ENCODE peak calls at places on chromosomes 2 and 18, in five cellular contexts. D is upper lobe of right lung; Y is endodermal cell; R is CD8-positive, alpha-beta T cell; E is hepatocyte. C is an unnamed sample. For H3K4me1, the result is how much of the 10 kb centered on the place peaks cover.

GRCh38 chr2:187546762-187547333 is 7.4 kb downstream of the TFPI start:
- DNase-seq in D (no peak), Y (no peak), R (no peak), E (no peak), C (no peak)

GRCh38 chr2:234293973-234294372 is 202.9 kb downstream of the ARL4C start:
- DNase-seq in D (no peak), Y (no peak), R (no peak), E (no peak), C (no peak)

GRCh38 chr2:44949329-44950151 is 8.0 kb downstream of the SIX3 start:
- DNase-seq in D (peak), Y (peak), R (no peak), E (no peak), C (no peak)

GRCh38 chr2:99420031-99420430 is 69.8 kb downstream of the REV1 start:
- DNase-seq in D (no peak), Y (no peak), R (no peak), E (no peak), C (no peak)

GRCh38 chr2:200364620-200365019 is 58.1 kb downstream of the SPATS2L start:
- DNase-seq in D (no peak), Y (no peak), R (no peak), E (no peak), C (no peak)

GRCh38 chr2:181183878-181184553 is 203.6 kb downstream of the UBE2E3 start:
- DNase-seq in D (no peak), Y (no peak), R (no peak), E (no peak), C (no peak)

GRCh38 chr2:218270721-218271486 is 585 bp downstream of the PNKD start:
- DNase-seq in D (no peak), Y (no peak), R (no peak), E (peak), C (no peak)

GRCh38 chr2:30412392-30413321 is 34.4 kb upstream of the LCLAT1 start:
- DNase-seq in D (no peak), Y (no peak), R (no peak), E (peak), C (no peak)

GRCh38 chr2:235608200-235608591 is 114.4 kb downstream of the AGAP1 start:
- DNase-seq in D (no peak), Y (no peak), R (no peak), E (no peak), C (no peak)

GRCh38 chr2:154338359-154338967 is 360.0 kb upstream of the KCNJ3 start:
- DNase-seq in D (no peak), Y (peak), R (no peak), E (no peak), C (no peak)

GRCh38 chr2:201959626-201960025 is 74.0 kb upstream of the FZD7 start:
- DNase-seq in D (no peak), Y (no peak), R (no peak), E (no peak), C (no peak)

GRCh38 chr2:62787381-62787780 is 81.9 kb downstream of the EHBP1 start:
- DNase-seq in D (no peak), Y (no peak), R (no peak), E (peak), C (no peak)

GRCh38 chr2:61978522-61978921 is 73.0 kb downstream of the COMMD1 start:
- DNase-seq in D (no peak), Y (no peak), R (no peak), E (no peak), C (no peak)

GRCh38 chr2:138486347-138487198 is 15.0 kb upstream of the SPOPL start:
- DNase-seq in D (no peak), Y (no peak), R (no peak), E (no peak), C (no peak)

GRCh38 chr18:10739152-10739551 is 213.3 kb downstream of the NAPG start:
- DNase-seq in D (no peak), Y (no peak), R (no peak), E (no peak), C (no peak)

GRCh38 chr2:229445013-229445412 is 173.9 kb upstream of the PID1 start:
- DNase-seq in D (no peak), Y (no peak), R (no peak), E (peak), C (peak)

GRCh38 chr2:8159211-8159965 is 522.5 kb upstream of the ID2 start:
- DNase-seq in D (no peak), Y (no peak), R (no peak), E (no peak), C (no peak)

GRCh38 chr2:224595518-224595917 is 10.4 kb upstream of the CUL3 start:
- DNase-seq in D (no peak), Y (no peak), R (no peak), E (no peak), C (no peak)

GRCh38 chr2:148746973-148747372 is 102.4 kb downstream of the EPC2 start:
- DNase-seq in D (no peak), Y (no peak), R (no peak), E (no peak), C (no peak)

GRCh38 chr2:175601969-175602368 is 400.1 kb downstream of the LNPK start:
- DNase-seq in D (no peak), Y (no peak), R (no peak), E (no peak), C (no peak)

GRCh38 chr18:4640349-4641012 is 185.4 kb upstream of the DLGAP1 start:
- DNase-seq in D (no peak), Y (no peak), R (no peak), E (no peak), C (no peak)

GRCh38 chr2:219249203-219249980 is 3.7 kb upstream of the TUBA4B start:
- DNase-seq in D (peak), Y (peak), R (peak), E (peak), C (peak)

GRCh38 chr2:177543007-177543760 is 150.6 kb downstream of the AGPS start:
- DNase-seq in D (no peak), Y (no peak), R (no peak), E (no peak), C (no peak)

GRCh38 chr2:71934595-71935263 is 212.9 kb downstream of the CYP26B1 start:
- DNase-seq in D (peak), Y (peak), R (peak), E (no peak), C (no peak)

GRCh38 chr2:208820289-208820688 is 413.7 kb downstream of the PTH2R start:
- DNase-seq in D (no peak), Y (no peak), R (no peak), E (peak), C (no peak)

GRCh38 chr18:52339891-52340371 is at the start of gene DCC:
- DNase-seq in D (no peak), Y (peak), R (no peak), E (peak), C (peak)

GRCh38 chr2:14967739-14968138 is 335.2 kb downstream of the LRATD1 start:
- DNase-seq in D (no peak), Y (no peak), R (no peak), E (no peak), C (no peak)

GRCh38 chr2:203619192-203619878 is 84.2 kb upstream of the RAPH1 start:
- DNase-seq in D (no peak), Y (no peak), R (no peak), E (no peak), C (no peak)

GRCh38 chr2:9142551-9143263 is 63.9 kb upstream of the ASAP2 start:
- DNase-seq in D (peak), Y (peak), R (peak), E (peak), C (peak)

GRCh38 chr2:148742373-148742772 is 97.8 kb downstream of the EPC2 start:
- DNase-seq in D (no peak), Y (no peak), R (no peak), E (no peak), C (no peak)

GRCh38 chr2:123164216-123164615 is 860.9 kb upstream of the CNTNAP5 start:
- DNase-seq in D (no peak), Y (no peak), R (no peak), E (no peak), C (no peak)

GRCh38 chr18:58015045-58015444 is 29.0 kb upstream of the NEDD4L start:
- DNase-seq in D (no peak), Y (no peak), R (no peak), E (no peak), C (no peak)

GRCh38 chr18:70931942-70932814 is 643.3 kb downstream of the SOCS6 start:
- DNase-seq in D (no peak), Y (no peak), R (no peak), E (peak), C (no peak)

GRCh38 chr2:20351555-20352229 is 1.0 kb upstream of the PUM2 start:
- DNase-seq in D (no peak), Y (no peak), R (no peak), E (peak), C (peak)

GRCh38 chr2:167380094-167380493 is 491.8 kb downstream of the XIRP2 start:
- DNase-seq in D (no peak), Y (peak), R (no peak), E (no peak), C (no peak)

GRCh38 chr2:153823880-153824279 is 47.8 kb upstream of the GALNT13 start:
- DNase-seq in D (no peak), Y (no peak), R (no peak), E (no peak), C (no peak)

GRCh38 chr2:226837787-226838603 is 2.1 kb downstream of the RHBDD1 start:
- DNase-seq in D (no peak), Y (no peak), R (no peak), E (no peak), C (no peak)

GRCh38 chr2:197265931-197266330 is 44.6 kb downstream of the ANKRD44 start:
- DNase-seq in D (no peak), Y (no peak), R (no peak), E (no peak), C (no peak)
- H3K4me1 ChIP-seq in D (under half), Y (under half), R (half or more), E (under half), C (under half)

GRCh38 chr2:97905294-97905693 is 90.5 kb downstream of the TMEM131 start:
- DNase-seq in D (no peak), Y (no peak), R (no peak), E (no peak), C (no peak)

GRCh38 chr2:97908208-97908676 is 87.5 kb downstream of the TMEM131 start:
- DNase-seq in D (no peak), Y (no peak), R (no peak), E (no peak), C (no peak)

GRCh38 chr2:97910403-97911209 is 85.1 kb downstream of the TMEM131 start:
- DNase-seq in D (no peak), Y (no peak), R (no peak), E (no peak), C (no peak)

GRCh38 chr2:97906309-97906708 is 89.4 kb downstream of the TMEM131 start:
- DNase-seq in D (no peak), Y (no peak), R (no peak), E (no peak), C (no peak)

DNA sequence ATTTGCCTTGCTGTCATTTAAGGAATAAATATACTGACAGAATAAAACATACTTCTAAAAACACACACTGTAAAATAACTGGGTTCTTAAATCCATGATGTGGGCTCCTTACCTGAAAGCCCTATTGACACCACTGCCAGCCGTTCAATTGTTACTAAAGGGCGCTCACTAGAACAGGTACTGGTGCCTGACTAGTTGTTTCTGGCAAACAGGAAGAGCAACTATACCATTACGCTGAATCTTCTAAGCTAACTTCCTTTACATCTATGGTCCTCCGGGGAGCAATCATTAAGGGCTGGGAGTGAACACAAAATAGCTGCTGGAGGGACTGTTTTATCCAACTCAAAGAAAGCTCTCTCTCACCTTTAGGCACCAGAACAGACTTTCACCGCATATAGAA is 88.1 kb downstream of the TMEM131 start:
- DNase-seq in D (no peak), Y (no peak), R (no peak), E (no peak), C (no peak)
- H3K4me1 ChIP-seq in D (under half), Y (under half), R (under half), E (under half), C (under half)

DNA sequence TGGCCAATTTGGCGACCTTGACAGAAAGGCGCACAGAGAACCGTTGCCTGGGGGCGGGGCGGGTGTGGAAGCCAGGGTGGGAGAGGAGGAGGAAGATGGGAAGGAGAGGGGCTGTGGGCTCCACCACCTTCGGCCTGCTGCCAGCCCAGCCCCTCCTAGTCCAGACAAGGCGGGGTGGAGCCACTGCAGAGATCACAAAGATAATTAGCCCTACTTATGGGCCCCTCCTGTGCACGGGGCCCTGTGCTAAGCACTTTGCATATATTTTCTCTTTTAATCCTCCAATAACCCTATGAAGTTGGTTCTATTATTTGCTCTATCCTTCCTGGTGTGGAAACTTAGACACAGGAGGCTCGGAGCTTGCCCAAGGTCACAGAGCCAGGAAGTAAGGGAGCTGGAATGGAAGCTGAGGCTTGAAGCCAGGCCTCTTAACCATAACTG is 13.7 kb upstream of the ECEL1 start:
- DNase-seq in D (no peak), Y (no peak), R (no peak), E (no peak), C (no peak)
- H3K4me1 ChIP-seq in D (under half), Y (under half), R (under half), E (under half), C (under half)

GRCh38 chr18:44594779-44595467 is 85.8 kb upstream of the SETBP1 start:
- DNase-seq in D (no peak), Y (no peak), R (no peak), E (no peak), C (no peak)
- H3K4me1 ChIP-seq in D (under half), Y (under half), R (under half), E (under half), C (under half)

GRCh38 chr18:49590608-49591007 is 28.8 kb downstream of the LIPG start:
- DNase-seq in D (no peak), Y (no peak), R (no peak), E (peak), C (no peak)
- H3K4me1 ChIP-seq in D (under half), Y (under half), R (under half), E (under half), C (under half)

GRCh38 chr2:165011199-165011598 is 55.9 kb upstream of the SLC38A11 start:
- DNase-seq in D (no peak), Y (no peak), R (no peak), E (no peak), C (no peak)

GRCh38 chr2:165007162-165007744 is 51.9 kb upstream of the SLC38A11 start:
- DNase-seq in D (no peak), Y (no peak), R (no peak), E (no peak), C (no peak)

GRCh38 chr2:165009466-165009865 is 54.1 kb upstream of the SLC38A11 start:
- DNase-seq in D (no peak), Y (no peak), R (no peak), E (no peak), C (no peak)

GRCh38 chr2:165010556-165010955 is 55.2 kb upstream of the SLC38A11 start:
- DNase-seq in D (no peak), Y (no peak), R (no peak), E (no peak), C (no peak)

GRCh38 chr2:165008916-165009315 is 53.6 kb upstream of the SLC38A11 start:
- DNase-seq in D (no peak), Y (no peak), R (no peak), E (peak), C (no peak)
- H3K4me1 ChIP-seq in D (under half), Y (under half), R (under half), E (under half), C (under half)

GRCh38 chr2:205685314-205686230 is 3.3 kb downstream of the NRP2 start:
- DNase-seq in D (peak), Y (peak), R (no peak), E (no peak), C (no peak)
- H3K4me1 ChIP-seq in D (under half), Y (under half), R (under half), E (under half), C (under half)

C was measured in prostate gland.